ENCODE peak calls at places on chromosomes 12 and 14, in six cellular contexts. K is CD4-positive, alpha-beta memory T cell; V is vagina; J is neural progenitor cell; O is tibial artery; E is pancreas. A is an unnamed sample.

GRCh38 chr12:118375348-118375747 is 1.0 kb upstream of the SUDS3 start:
- DNase-seq in K (no peak), V (no peak), J (no peak), O (no peak), E (no peak), A (no peak)

GRCh38 chr12:30320561-30320960 is 375.1 kb downstream of the IPO8 start:
- DNase-seq in K (no peak), V (no peak), J (no peak), O (no peak), E (no peak), A (no peak)

GRCh38 chr12:73935817-73936216 is 601.8 kb upstream of the ATXN7L3B start:
- DNase-seq in K (no peak), V (no peak), J (peak; percentile 25), O (no peak), E (no peak), A (no peak)

GRCh38 chr14:70011098-70011497 is 131.9 kb downstream of the SMOC1 start:
- DNase-seq in K (no peak), V (no peak), J (no peak), O (no peak), E (no peak), A (no peak)

GRCh38 chr12:66156654-66157053 is 13.1 kb downstream of the TMBIM4 start:
- DNase-seq in K (no peak), V (no peak), J (no peak), O (no peak), E (no peak), A (no peak)

GRCh38 chr12:3667485-3667884 is 85.4 kb downstream of the CRACR2A start:
- DNase-seq in K (no peak), V (no peak), J (peak; percentile 62), O (no peak), E (no peak), A (no peak)

GRCh38 chr12:129622566-129622965 is 281.3 kb downstream of the TMEM132D start:
- DNase-seq in K (no peak), V (no peak), J (no peak), O (no peak), E (no peak), A (no peak)

GRCh38 chr14:47675489-47676300 is at the start of gene MDGA2:
- DNase-seq in K (no peak), V (no peak), J (peak; percentile 85), O (no peak), E (peak; percentile 49), A (no peak)

GRCh38 chr12:4025420-4026358 is 152.5 kb upstream of the PARP11 start:
- DNase-seq in K (no peak), V (no peak), J (peak; percentile 66), O (no peak), E (no peak), A (no peak)

GRCh38 chr12:22658214-22658613 is 33.2 kb downstream of the ETNK1 start:
- DNase-seq in K (no peak), V (no peak), J (no peak), O (no peak), E (no peak), A (no peak)

GRCh38 chr14:88879016-88879415 is 54.6 kb downstream of the TTC8 start:
- DNase-seq in K (no peak), V (no peak), J (no peak), O (no peak), E (no peak), A (no peak)

GRCh38 chr14:64442300-64442988 is 22.9 kb upstream of the AKAP5 start:
- DNase-seq in K (no peak), V (no peak), J (no peak), O (peak; percentile 40), E (no peak), A (no peak)

GRCh38 chr12:71438670-71439361 is 782 bp upstream of the LGR5 start:
- DNase-seq in K (no peak), V (no peak), J (peak; percentile 47), O (no peak), E (no peak), A (no peak)

GRCh38 chr14:68580676-68581075 is 212.2 kb downstream of the ZFP36L1 start:
- DNase-seq in K (no peak), V (no peak), J (no peak), O (no peak), E (no peak), A (no peak)

GRCh38 chr12:53676715-53677611 is 1.1 kb upstream of the ATP5MC2 start:
- DNase-seq in K (no peak), V (no peak), J (peak; percentile 87), O (peak; percentile 33), E (peak; percentile 64), A (no peak)

GRCh38 chr12:62673027-62673815 is 206.6 kb downstream of the MON2 start:
- DNase-seq in K (no peak), V (no peak), J (peak; percentile 84), O (no peak), E (no peak), A (no peak)

GRCh38 chr12:18224745-18225144 is 36.6 kb upstream of the PIK3C2G start:
- DNase-seq in K (no peak), V (no peak), J (peak; percentile 62), O (no peak), E (no peak), A (no peak)

GRCh38 chr14:35808076-35808657 is 928 bp downstream of the RALGAPA1 start:
- DNase-seq in K (peak; percentile 11), V (no peak), J (peak; percentile 43), O (no peak), E (no peak), A (no peak)

GRCh38 chr12:51013441-51013840 is 12.7 kb downstream of the SLC11A2 start:
- DNase-seq in K (no peak), V (no peak), J (no peak), O (no peak), E (no peak), A (no peak)

GRCh38 chr12:42396473-42397259 is 70.7 kb downstream of the PPHLN1 start:
- DNase-seq in K (no peak), V (no peak), J (no peak), O (no peak), E (no peak), A (no peak)

GRCh38 chr12:1916396-1917171 is 1.9 kb downstream of the CACNA2D4 start:
- DNase-seq in K (no peak), V (peak; percentile 65), J (no peak), O (no peak), E (no peak), A (no peak)

GRCh38 chr14:105933238-105933637 is 406.9 kb downstream of the TMEM121 start:
- DNase-seq in K (no peak), V (peak; percentile 67), J (no peak), O (no peak), E (no peak), A (no peak)
- H3K9me3 ChIP-seq in K (no peaks in the 10 kb centered on the region), V (no peaks in the 10 kb centered on the region), J (peaks cover 17% of the 10 kb centered on the region), O (peaks cover 20% of the 10 kb centered on the region), E (no peaks in the 10 kb centered on the region), A (no peaks in the 10 kb centered on the region)

DNA sequence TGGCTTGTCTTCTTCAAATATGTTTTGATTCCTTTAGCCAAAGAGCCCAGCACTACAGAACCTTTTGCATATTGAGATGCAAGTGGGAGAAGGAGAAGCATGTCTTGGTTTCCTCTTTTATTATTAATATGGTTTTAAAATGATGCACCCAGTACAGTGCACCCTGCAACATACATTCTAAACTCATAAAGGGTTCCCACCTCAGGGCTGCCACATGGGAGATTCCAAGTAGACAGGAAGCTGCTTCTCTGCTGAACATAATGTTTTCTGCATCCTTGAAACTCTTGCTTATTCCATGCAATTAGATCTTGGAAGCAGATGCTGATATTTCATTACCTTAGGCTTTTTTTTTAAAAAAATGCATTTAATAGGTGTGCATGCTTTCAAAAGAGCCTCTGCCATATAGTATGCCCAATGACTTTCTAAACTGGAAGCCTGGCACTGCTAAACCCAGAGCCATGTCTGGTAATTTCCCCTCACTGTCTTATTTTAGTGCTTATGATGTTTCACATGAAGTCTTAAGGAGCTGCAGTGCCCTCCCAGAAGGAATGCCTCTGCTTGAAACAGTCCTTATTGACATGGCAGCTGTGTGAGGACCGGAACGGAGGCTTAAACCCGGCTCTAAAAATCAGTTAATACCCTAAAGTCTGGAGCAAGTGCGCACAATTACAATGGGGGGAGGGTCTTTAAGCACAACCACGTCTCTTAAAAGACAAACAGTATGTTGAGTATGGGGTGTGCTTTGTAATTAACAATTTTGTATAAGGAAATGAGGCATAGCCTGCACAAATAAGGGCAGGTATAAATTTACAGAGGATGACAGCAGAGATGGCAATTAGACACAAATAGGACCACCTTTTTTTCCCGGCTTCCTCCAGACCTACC is 2.0 kb upstream of the SIX1 start:
- DNase-seq in K (no peak), V (no peak), J (peak; percentile 63), O (no peak), E (no peak), A (no peak)
- H3K9me3 ChIP-seq in K (no peaks in the 10 kb centered on the region), V (no peaks in the 10 kb centered on the region), J (no peaks in the 10 kb centered on the region), O (no peaks in the 10 kb centered on the region), E (no peaks in the 10 kb centered on the region), A (no peaks in the 10 kb centered on the region)

GRCh38 chr12:98341021-98341420 is 174.4 kb upstream of the TMPO start:
- DNase-seq in K (no peak), V (no peak), J (no peak), O (no peak), E (no peak), A (no peak)
- H3K9me3 ChIP-seq in K (no peaks in the 10 kb centered on the region), V (no peaks in the 10 kb centered on the region), J (no peaks in the 10 kb centered on the region), O (no peaks in the 10 kb centered on the region), E (no peaks in the 10 kb centered on the region), A (no peaks in the 10 kb centered on the region)

GRCh38 chr12:38113991-38114390 is 202.6 kb upstream of the ALG10B start:
- DNase-seq in K (no peak), V (no peak), J (no peak), O (no peak), E (no peak), A (no peak)
- H3K9me3 ChIP-seq in K (no peaks in the 10 kb centered on the region), V (no peaks in the 10 kb centered on the region), J (peaks cover 16% of the 10 kb centered on the region), O (no peaks in the 10 kb centered on the region), E (no peaks in the 10 kb centered on the region), A (no peaks in the 10 kb centered on the region)